ENCODE peak calls at places on chromosomes 2 and 18, in six cellular contexts. L, Z, J, W, V and Y are unnamed samples.

GRCh38 chr2:159971365-159972122 is 90.9 kb downstream of the PLA2R1 start:
- DNase-seq in L (no peak), Z (no peak), J (no peak), W (no peak), V (no peak), Y (no peak)

GRCh38 chr2:99694331-99694730 is 204.5 kb upstream of the REV1 start:
- DNase-seq in L (no peak), Z (no peak), J (no peak), W (no peak), V (no peak), Y (no peak)

GRCh38 chr2:72576861-72577260 is 249.0 kb downstream of the EXOC6B start:
- DNase-seq in L (no peak), Z (no peak), J (no peak), W (no peak), V (no peak), Y (no peak)

GRCh38 chr2:62858231-62858832 is 152.8 kb downstream of the EHBP1 start:
- DNase-seq in L (no peak), Z (no peak), J (no peak), W (no peak), V (no peak), Y (no peak)

GRCh38 chr18:12034241-12035100 is 53.2 kb downstream of the IMPA2 start:
- DNase-seq in L (no peak), Z (no peak), J (peak; percentile 57), W (no peak), V (no peak), Y (no peak)

GRCh38 chr2:181648478-181649155 is 8.3 kb downstream of the CERKL start:
- DNase-seq in L (no peak), Z (no peak), J (no peak), W (no peak), V (no peak), Y (no peak)

GRCh38 chr2:9248363-9248762 is 41.8 kb downstream of the ASAP2 start:
- DNase-seq in L (peak; percentile 20), Z (no peak), J (no peak), W (no peak), V (no peak), Y (no peak)

GRCh38 chr2:193517615-193518014 is 1322.9 kb upstream of the TMEFF2 start:
- DNase-seq in L (no peak), Z (no peak), J (no peak), W (no peak), V (no peak), Y (no peak)

GRCh38 chr2:120605231-120605935 is 130.3 kb upstream of the GLI2 start:
- DNase-seq in L (no peak), Z (peak; percentile 47), J (no peak), W (peak; percentile 71), V (no peak), Y (peak; percentile 64)

GRCh38 chr18:69689081-69689759 is 258.5 kb downstream of the CD226 start:
- DNase-seq in L (no peak), Z (no peak), J (no peak), W (no peak), V (no peak), Y (no peak)

GRCh38 chr2:240999873-241000541 is 1.6 kb downstream of the SNED1 start:
- DNase-seq in L (peak; percentile 49), Z (peak; percentile 27), J (peak; percentile 59), W (peak; percentile 66), V (no peak), Y (peak; percentile 72)

GRCh38 chr2:42324244-42324643 is 36.8 kb downstream of the COX7A2L start:
- DNase-seq in L (no peak), Z (no peak), J (no peak), W (no peak), V (no peak), Y (no peak)

GRCh38 chr18:23872701-23873550 is 141.6 kb upstream of the TTC39C start:
- DNase-seq in L (no peak), Z (no peak), J (no peak), W (no peak), V (no peak), Y (no peak)

GRCh38 chr2:195580156-195580555 is 76.9 kb upstream of the SLC39A10 start:
- DNase-seq in L (no peak), Z (no peak), J (no peak), W (no peak), V (no peak), Y (no peak)

GRCh38 chr2:6845312-6845711 is 20.4 kb downstream of the CMPK2 start:
- DNase-seq in L (no peak), Z (no peak), J (no peak), W (no peak), V (no peak), Y (no peak)

GRCh38 chr2:13010283-13010682 is 293.5 kb downstream of the TRIB2 start:
- DNase-seq in L (no peak), Z (no peak), J (no peak), W (no peak), V (no peak), Y (no peak)

GRCh38 chr2:240502430-240503121 is 55.2 kb downstream of the ANKMY1 start:
- DNase-seq in L (peak; percentile 40), Z (no peak), J (no peak), W (no peak), V (no peak), Y (peak; percentile 37)

GRCh38 chr2:26590439-26590838 is 50.7 kb downstream of the CIB4 start:
- DNase-seq in L (no peak), Z (no peak), J (peak; percentile 26), W (peak; percentile 29), V (no peak), Y (peak; percentile 15)

GRCh38 chr18:5720132-5720531 is 175.2 kb downstream of the TMEM200C start:
- DNase-seq in L (no peak), Z (no peak), J (no peak), W (no peak), V (no peak), Y (no peak)

GRCh38 chr2:29063646-29064372 is 10.5 kb downstream of the PCARE start:
- DNase-seq in L (peak; percentile 50), Z (no peak), J (no peak), W (no peak), V (no peak), Y (no peak)

DNA sequence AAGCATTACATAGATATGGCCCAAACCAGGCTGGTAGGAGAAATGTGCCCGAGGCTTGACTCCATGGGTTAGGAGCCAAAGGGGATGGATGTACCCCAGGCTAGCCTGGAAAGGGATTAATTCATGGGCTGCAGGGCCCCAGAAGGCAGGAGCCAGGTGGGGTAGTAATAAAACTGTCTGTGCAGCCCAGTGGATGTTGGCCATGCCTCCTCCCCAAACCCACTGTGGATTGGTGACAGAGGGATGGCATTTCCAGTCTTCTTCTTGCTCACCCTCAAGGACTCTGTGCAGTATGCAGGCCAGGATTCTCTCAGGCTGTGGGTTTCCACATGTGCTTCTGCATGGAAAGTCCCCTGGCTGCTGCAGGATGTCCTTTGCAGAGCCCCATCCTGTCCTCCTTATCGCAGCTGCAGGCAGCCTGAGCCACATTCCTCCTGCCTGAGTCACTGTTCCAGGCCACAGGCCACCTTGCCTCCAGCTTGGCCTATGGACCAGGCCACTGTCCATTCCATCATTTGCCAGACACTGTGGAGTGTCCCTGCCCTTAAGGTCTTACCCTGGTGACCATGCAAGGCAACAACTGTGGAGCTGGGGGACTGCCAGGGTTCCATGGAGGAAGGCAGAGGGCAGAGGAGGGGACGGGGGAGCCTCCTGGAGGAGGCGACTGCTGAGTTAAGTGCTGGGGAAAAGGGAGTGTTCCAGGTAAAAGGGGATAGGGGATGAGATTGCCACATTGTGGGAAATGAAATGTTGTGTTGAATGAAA is 38.9 kb downstream of the INO80C start:
- DNase-seq in L (no peak), Z (peak; percentile 85), J (peak; percentile 74), W (no peak), V (no peak), Y (peak; percentile 86)
- H3K27ac ChIP-seq in L (peak overlapping the region; percentile 52), Z (no peak overlapping the region), J (peak overlapping the region; percentile 59), W (peak overlapping the region; percentile 43), V (no peak overlapping the region), Y (peak overlapping the region; percentile 71)

DNA sequence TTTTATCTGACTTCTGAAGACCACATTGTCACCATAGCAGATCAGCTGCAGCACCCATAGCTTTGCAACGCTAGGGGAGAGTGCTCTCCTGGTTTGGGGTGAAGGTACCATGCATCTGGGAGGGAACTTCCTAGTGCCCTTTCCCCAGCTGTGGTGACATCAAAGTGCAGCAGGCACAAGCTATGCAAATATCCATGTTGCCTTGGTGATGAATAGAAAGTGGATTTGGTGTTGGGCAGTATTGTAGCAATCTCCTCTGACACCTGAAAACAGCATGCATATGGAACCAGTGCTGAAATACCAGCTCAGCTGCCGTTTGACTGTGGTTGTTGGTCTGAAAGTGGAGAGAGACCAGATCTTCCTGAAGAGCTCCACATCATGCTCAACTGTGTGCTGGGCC is 37.1 kb downstream of the BCL2L11 start:
- DNase-seq in L (no peak), Z (no peak), J (no peak), W (no peak), V (no peak), Y (no peak)
- H3K27ac ChIP-seq in L (no peak overlapping the region), Z (no peak overlapping the region), J (no peak overlapping the region), W (no peak overlapping the region), V (no peak overlapping the region), Y (no peak overlapping the region)

GRCh38 chr18:79988925-79989361 is 580 bp upstream of the TXNL4A start:
- DNase-seq in L (peak; percentile 61), Z (no peak), J (peak; percentile 77), W (peak; percentile 67), V (no peak), Y (peak; percentile 81)

GRCh38 chr18:79985172-79985571 is 3.2 kb downstream of the TXNL4A start:
- DNase-seq in L (no peak), Z (no peak), J (no peak), W (no peak), V (no peak), Y (no peak)

GRCh38 chr18:79986726-79987125 is 1.6 kb downstream of the TXNL4A start:
- DNase-seq in L (no peak), Z (no peak), J (no peak), W (no peak), V (no peak), Y (no peak)

GRCh38 chr18:79988079-79988924 is at the start of gene TXNL4A:
- DNase-seq in L (peak; percentile 75), Z (peak; percentile 93), J (peak; percentile 90), W (peak; percentile 94), V (peak; percentile 82), Y (peak; percentile 97)

DNA sequence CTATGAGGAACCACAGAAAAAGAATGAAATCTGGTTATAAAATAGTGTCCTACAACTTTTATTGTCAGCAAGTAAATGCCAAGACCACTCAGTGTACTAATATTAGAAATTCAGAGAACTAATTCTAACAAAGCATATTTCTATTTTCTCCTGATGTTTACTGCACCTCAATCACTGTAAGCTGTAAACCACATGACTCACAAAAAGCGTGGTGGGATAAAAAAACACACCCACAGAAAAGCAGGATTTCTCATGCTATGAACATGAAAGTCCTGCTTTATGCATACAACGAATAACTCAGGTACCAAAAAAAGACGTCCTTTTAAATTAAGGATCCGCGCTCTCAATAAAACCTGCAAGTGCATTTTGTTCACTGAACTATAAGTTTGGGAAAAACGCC is 797 bp downstream of the TXNL4A start:
- DNase-seq in L (no peak), Z (no peak), J (no peak), W (no peak), V (no peak), Y (no peak)
- H3K27ac ChIP-seq in L (no peak overlapping the region), Z (no peak overlapping the region), J (peak overlapping the region; percentile 91), W (peak overlapping the region; percentile 98), V (peak overlapping the region; percentile 72), Y (peak overlapping the region; percentile 96)

GRCh38 chr2:239249781-239250180 is 151.0 kb downstream of the HDAC4 start:
- DNase-seq in L (no peak), Z (peak; percentile 88), J (peak; percentile 95), W (no peak), V (peak; percentile 59), Y (peak; percentile 87)
- H3K27ac ChIP-seq in L (no peak overlapping the region), Z (no peak overlapping the region), J (peak overlapping the region; percentile 69), W (no peak overlapping the region), V (peak overlapping the region; percentile 44), Y (peak overlapping the region; percentile 68)